ENCODE peak calls at places on chromosome 6, in seven cellular contexts. E is lower leg skin, M is ovary, Q is tibial nerve, S is IMR-90, T is GM12891, O is transverse colon. A is an unnamed sample.

GRCh38 chr6:135189344-135189743 is 8.2 kb downstream of the MYB start:
- DNase-seq in O (no peak), E (no peak), M (no peak), Q (no peak), T (no peak), S (no peak), A (no peak)

GRCh38 chr6:15473741-15474161 is 189.1 kb downstream of the DTNBP1 start:
- DNase-seq in T (no peak), S (peak), O (no peak), Q (no peak), E (no peak), M (no peak), A (no peak)

GRCh38 chr6:77566235-77566634 is 86.6 kb upstream of the MEI4 start:
- DNase-seq in T (no peak), M (no peak), O (no peak), Q (no peak), S (no peak), E (no peak), A (no peak)

GRCh38 chr6:74638467-74638866 is 567.4 kb downstream of the COL12A1 start:
- DNase-seq in T (no peak), Q (no peak), S (no peak), M (no peak), O (no peak), E (no peak), A (no peak)

GRCh38 chr6:26743157-26743821 is 83.7 kb upstream of the ZNF322 start:
- DNase-seq in Q (no peak), T (no peak), O (no peak), E (no peak), S (peak), M (no peak), A (no peak)

GRCh38 chr6:95923518-95923917 is 92.3 kb upstream of the FUT9 start:
- DNase-seq in O (no peak), E (no peak), S (no peak), M (no peak), T (peak), Q (no peak), A (peak)

GRCh38 chr6:28747631-28748157 is 176.1 kb downstream of the TRIM27 start:
- DNase-seq in E (no peak), O (no peak), Q (no peak), T (no peak), M (no peak), S (peak), A (peak)

GRCh38 chr6:65006788-65007187 is 700.2 kb downstream of the EYS start:
- DNase-seq in Q (no peak), E (no peak), M (no peak), S (no peak), T (no peak), O (no peak), A (no peak)

GRCh38 chr6:19410477-19410876 is 426.7 kb upstream of the ID4 start:
- DNase-seq in M (no peak), S (peak), O (no peak), Q (no peak), T (no peak), E (no peak), A (no peak)

GRCh38 chr6:168440520-168441433 is at the start of gene SMOC2:
- DNase-seq in S (no peak), E (peak), O (peak), M (peak), Q (no peak), T (no peak), A (no peak)

GRCh38 chr6:169722362-169723199 is 1.7 kb downstream of the PHF10 start:
- DNase-seq in O (peak), Q (no peak), E (peak), S (peak), T (no peak), M (peak), A (peak)

GRCh38 chr6:141265748-141266647 is 866.7 kb upstream of the GJE1 start:
- DNase-seq in E (no peak), Q (no peak), M (no peak), T (no peak), S (no peak), O (no peak), A (no peak)

GRCh38 chr6:20334961-20335360 is 66.7 kb upstream of the E2F3 start:
- DNase-seq in T (no peak), M (no peak), E (no peak), O (no peak), S (no peak), Q (no peak), A (no peak)

GRCh38 chr6:139988702-139989101 is 614.3 kb upstream of the CITED2 start:
- DNase-seq in S (no peak), E (no peak), Q (no peak), M (no peak), T (no peak), O (no peak), A (no peak)

GRCh38 chr6:125528614-125529013 is 220.8 kb upstream of the HEY2 start:
- DNase-seq in T (no peak), M (no peak), S (no peak), E (no peak), Q (no peak), O (no peak), A (peak)

GRCh38 chr6:114080891-114081510 is 110.1 kb upstream of the HDAC2 start:
- DNase-seq in O (no peak), Q (no peak), S (no peak), T (no peak), E (no peak), M (no peak), A (no peak)

GRCh38 chr6:155201461-155202226 is 62.2 kb upstream of the CLDN20 start:
- DNase-seq in T (no peak), M (no peak), O (no peak), S (peak), Q (no peak), E (no peak), A (no peak)

GRCh38 chr6:45590225-45590624 is 212.5 kb upstream of the SUPT3H start:
- DNase-seq in O (no peak), M (no peak), S (peak), Q (no peak), E (no peak), T (no peak), A (no peak)

GRCh38 chr6:169428532-169428931 is 174.9 kb upstream of the THBS2 start:
- DNase-seq in S (no peak), E (no peak), T (no peak), Q (no peak), O (no peak), M (peak), A (no peak)

GRCh38 chr6:168189679-168190405 is 110.8 kb upstream of the FRMD1 start:
- DNase-seq in E (peak), Q (no peak), S (no peak), O (no peak), M (no peak), T (no peak), A (no peak)

GRCh38 chr6:113011803-113012202 is 664.7 kb downstream of the RFPL4B start:
- DNase-seq in O (no peak), Q (no peak), T (no peak), M (no peak), E (no peak), S (peak), A (no peak)

GRCh38 chr6:20198156-20198555 is 14.1 kb downstream of the MBOAT1 start:
- DNase-seq in T (no peak), E (no peak), O (no peak), S (no peak), Q (no peak), M (no peak), A (no peak)

GRCh38 chr6:100266512-100266911 is 198.2 kb downstream of the SIM1 start:
- DNase-seq in E (no peak), S (no peak), T (no peak), O (no peak), M (no peak), Q (no peak), A (no peak)

GRCh38 chr6:12233693-12234551 is 56.2 kb upstream of the EDN1 start:
- DNase-seq in M (no peak), S (peak), T (no peak), O (peak), E (no peak), Q (no peak), A (peak)

GRCh38 chr6:92047886-92048285 is 1371.5 kb downstream of the EPHA7 start:
- DNase-seq in E (no peak), M (no peak), Q (no peak), S (no peak), O (no peak), T (no peak), A (no peak)

GRCh38 chr6:113147544-113147943 is 709.6 kb upstream of the MARCKS start:
- DNase-seq in S (peak), O (no peak), M (no peak), E (no peak), Q (no peak), T (no peak), A (no peak)

GRCh38 chr6:68634503-68635411 is at the start of gene ADGRB3:
- DNase-seq in Q (peak), E (peak), M (peak), S (peak), O (peak), T (peak), A (peak)

GRCh38 chr6:5138995-5139827 is 54.1 kb downstream of the PPP1R3G start:
- DNase-seq in O (no peak), E (no peak), S (no peak), T (no peak), Q (no peak), M (no peak), A (no peak)

GRCh38 chr6:1390805-1391511 is 1.6 kb downstream of the FOXF2 start:
- DNase-seq in T (no peak), O (no peak), E (no peak), S (peak), M (no peak), Q (no peak), A (no peak)

GRCh38 chr6:38804368-38804767 is 89.3 kb downstream of the DNAH8 start:
- DNase-seq in E (no peak), Q (no peak), M (no peak), O (no peak), S (no peak), T (no peak), A (no peak)

GRCh38 chr6:115524821-115525220 is 535.9 kb downstream of the FRK start:
- DNase-seq in T (no peak), O (no peak), S (no peak), Q (no peak), E (no peak), M (no peak), A (no peak)

GRCh38 chr6:135655055-135655454 is 157.5 kb upstream of the AHI1 start:
- DNase-seq in M (no peak), E (no peak), Q (no peak), O (no peak), S (peak), T (no peak), A (no peak)

GRCh38 chr6:79671605-79672266 is 40.6 kb downstream of the SH3BGRL2 start:
- DNase-seq in T (no peak), E (peak), S (peak), M (no peak), Q (no peak), O (peak), A (no peak)

GRCh38 chr6:167496707-167497106 is 171.8 kb downstream of the TTLL2 start:
- DNase-seq in O (no peak), M (no peak), T (no peak), E (no peak), S (no peak), Q (no peak), A (no peak)

GRCh38 chr6:148497256-148497655 is 154.6 kb downstream of the SASH1 start:
- DNase-seq in M (no peak), Q (no peak), E (no peak), T (no peak), O (no peak), S (peak), A (no peak)

GRCh38 chr6:37104935-37105781 is 64.8 kb upstream of the PIM1 start:
- DNase-seq in S (no peak), T (no peak), Q (no peak), O (no peak), E (no peak), M (no peak), A (no peak)

GRCh38 chr6:157800420-157801237 is 22.4 kb upstream of the SNX9 start:
- DNase-seq in M (no peak), O (no peak), E (no peak), T (peak), Q (no peak), S (peak), A (peak)

DNA sequence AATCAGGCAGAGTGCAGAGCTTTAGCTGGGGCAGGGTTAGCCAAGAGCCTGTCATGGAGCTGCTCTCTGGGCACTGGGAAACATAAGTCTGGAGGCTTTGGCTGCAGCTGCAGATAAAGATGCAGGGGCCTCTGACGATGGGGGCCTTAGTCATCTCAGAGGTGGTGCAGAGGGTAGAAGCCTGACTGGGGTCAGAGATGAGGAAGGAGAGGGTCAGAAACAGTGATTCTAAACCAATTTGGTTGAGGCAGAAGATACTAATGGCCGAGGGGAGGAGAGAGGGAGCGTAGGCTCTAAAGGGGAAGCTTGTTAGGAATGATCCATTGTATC is 33.7 kb downstream of the PLEKHG1 start:
- DNase-seq in E (no peak), Q (no peak), T (no peak), O (no peak), M (no peak), S (no peak), A (peak)
- TF ChIP-seq POLR2A in E (no peak), Q (no peak), T (no peak), O (no peak), M (no peak), S (no peak), A (no peak)

DNA sequence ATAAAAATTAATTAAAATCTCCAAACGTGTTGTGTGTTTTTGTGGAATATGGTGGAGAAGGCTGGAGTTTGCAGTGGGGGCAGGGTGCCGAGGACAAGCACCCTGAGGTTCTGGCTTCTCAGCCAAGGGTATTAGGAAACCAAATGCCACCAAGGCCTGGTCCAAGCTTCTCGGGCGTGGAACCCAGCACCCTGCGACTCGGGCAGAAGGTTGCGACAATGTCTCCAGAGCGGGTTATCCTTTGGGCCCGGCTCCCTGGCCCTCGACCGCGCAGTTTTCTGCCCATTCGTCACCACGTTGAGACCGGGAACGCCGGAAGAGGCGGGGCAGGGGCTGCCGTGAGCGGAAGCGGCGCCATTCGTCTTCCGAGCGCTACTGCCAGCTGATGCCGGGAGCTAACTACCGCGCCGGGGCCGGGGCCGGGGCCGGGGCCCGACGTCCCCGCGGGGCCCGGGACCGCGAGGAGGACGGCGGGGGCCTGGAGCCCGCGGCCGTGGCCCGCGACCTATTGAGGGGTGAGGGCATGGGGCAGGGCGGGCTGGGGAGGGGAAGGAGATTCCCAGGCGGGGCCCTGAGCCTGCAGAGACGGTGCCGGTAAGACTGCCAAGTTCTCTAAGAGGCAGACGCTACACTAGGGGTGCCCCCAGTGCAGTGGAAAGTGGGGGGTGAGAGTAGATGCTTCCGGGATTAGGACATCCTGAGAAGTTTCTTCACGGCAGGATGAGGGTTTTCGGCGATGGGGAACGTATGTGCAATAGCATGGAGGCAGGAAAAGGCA is at the start of gene RRP36:
- DNase-seq in O (peak), T (peak), Q (peak), S (peak), M (peak), E (peak), A (peak)
- TF ChIP-seq POLR2A in O (peak), T (peak), Q (no peak), S (no peak), M (no peak), E (no peak), A (peak)

GRCh38 chr6:33029297-33030184 is 20.1 kb upstream of the HLA-DOA start:
- DNase-seq in M (no peak), T (no peak), O (peak), E (no peak), S (peak), Q (no peak), A (no peak)
- TF ChIP-seq POLR2A in M (no peak), T (peak), O (peak), E (no peak), S (no peak), Q (peak), A (no peak)

DNA sequence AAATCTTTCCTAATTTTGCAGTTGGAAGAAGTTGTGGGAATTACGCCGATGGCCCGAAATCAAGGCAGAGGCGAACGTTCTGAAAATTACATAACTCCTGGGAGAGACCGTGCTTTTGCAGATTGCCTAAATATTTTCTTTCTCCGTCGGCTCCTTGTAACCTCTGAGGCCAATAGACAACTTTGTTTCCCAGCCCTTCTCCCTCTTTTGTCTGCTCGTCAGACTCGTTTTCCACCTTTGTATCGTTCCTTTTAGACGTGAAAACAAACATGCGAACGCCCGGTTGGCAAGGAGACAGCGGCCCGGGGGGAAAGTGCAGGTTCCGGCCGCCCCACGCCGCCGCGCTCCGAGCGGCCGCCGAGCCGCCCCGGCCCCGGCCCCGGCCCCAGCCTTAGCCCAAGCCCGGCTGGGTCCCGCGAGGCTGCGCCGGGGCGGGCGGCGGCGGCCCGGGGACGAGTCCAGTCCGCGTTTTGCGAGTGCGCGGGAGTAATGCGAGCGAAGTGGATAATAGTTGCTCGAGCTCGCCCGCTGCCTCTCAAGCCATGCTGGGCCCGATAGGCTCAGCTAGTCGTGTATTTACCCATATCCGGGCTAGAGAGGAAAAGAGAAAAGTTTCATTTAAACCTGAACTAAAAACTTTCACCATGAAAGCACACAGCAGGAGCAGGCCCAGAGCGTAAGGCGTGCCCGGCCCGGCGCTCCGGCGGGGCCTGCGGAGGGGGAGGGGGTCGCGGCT is at the start of gene ARID1B:
- DNase-seq in S (peak), M (peak), E (peak), T (peak), O (peak), Q (peak), A (peak)
- TF ChIP-seq POLR2A in S (peak), M (peak), E (no peak), T (peak), O (peak), Q (peak), A (peak)

GRCh38 chr6:43369174-43370002 is at the start of gene ZNF318:
- DNase-seq in S (peak), O (peak), E (peak), M (peak), T (peak), Q (peak), A (peak)
- TF ChIP-seq POLR2A in S (peak), O (peak), E (no peak), M (peak), T (no peak), Q (peak), A (peak)

DNA sequence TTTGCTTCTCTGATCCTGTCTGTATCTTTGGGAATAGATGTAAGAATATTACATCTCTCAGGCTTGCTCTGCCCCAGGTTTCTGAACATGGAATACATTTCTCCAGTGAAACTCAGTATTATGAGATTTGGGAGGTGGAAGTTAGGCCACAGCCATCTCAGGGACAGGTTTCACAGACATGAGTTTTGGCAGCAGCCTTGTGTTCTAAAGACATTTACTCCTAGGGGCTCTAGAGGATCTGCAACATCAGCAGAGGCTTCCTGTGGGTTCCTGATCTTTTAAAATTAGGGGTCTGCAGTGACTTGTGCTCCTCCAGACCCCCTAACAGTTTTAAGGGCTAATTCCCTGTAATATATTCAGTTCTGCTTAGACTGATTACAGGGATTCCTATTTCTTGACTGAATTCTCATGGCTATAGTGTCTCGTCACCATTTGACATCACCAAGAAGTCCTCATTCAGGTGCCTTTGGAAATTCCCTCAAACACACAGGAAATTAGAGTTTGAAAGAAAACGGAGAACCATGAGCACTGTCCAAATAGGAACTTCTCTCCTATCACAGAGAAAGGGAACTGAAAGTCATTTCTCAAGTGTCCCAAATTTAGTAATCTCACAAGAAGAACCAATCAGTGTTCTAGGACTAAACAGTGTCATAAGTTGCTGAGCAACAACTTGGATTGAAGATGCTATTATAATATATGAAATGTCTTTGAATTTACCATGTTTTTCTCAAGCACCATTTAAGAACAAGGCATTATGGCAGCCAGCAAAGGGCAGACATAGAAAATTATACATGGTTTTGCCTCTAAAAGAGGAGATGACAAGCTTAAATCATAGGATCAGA is 2.5 kb upstream of the HLA-DRA start:
- DNase-seq in O (no peak), S (peak), M (no peak), E (no peak), T (no peak), Q (no peak), A (no peak)
- TF ChIP-seq POLR2A in O (no peak), S (no peak), M (no peak), E (no peak), T (peak), Q (no peak), A (no peak)

GRCh38 chr6:7891098-7891872 is 19.3 kb downstream of the TXNDC5 start:
- DNase-seq in Q (no peak), M (no peak), O (no peak), S (no peak), T (no peak), E (no peak), A (no peak)

GRCh38 chr6:7886132-7886531 is 24.5 kb downstream of the TXNDC5 start:
- DNase-seq in Q (no peak), E (no peak), T (no peak), O (no peak), M (no peak), S (no peak), A (no peak)

GRCh38 chr6:7888587-7889357 is 21.8 kb downstream of the TXNDC5 start:
- DNase-seq in M (no peak), O (no peak), T (no peak), E (no peak), Q (no peak), S (no peak), A (no peak)

GRCh38 chr6:7883381-7883780 is 27.2 kb downstream of the TXNDC5 start:
- DNase-seq in T (no peak), S (no peak), M (no peak), E (no peak), Q (no peak), O (no peak), A (no peak)

GRCh38 chr6:7887278-7887991 is 23.2 kb downstream of the TXNDC5 start:
- DNase-seq in E (no peak), T (no peak), S (no peak), M (no peak), O (no peak), Q (no peak), A (no peak)
- TF ChIP-seq POLR2A in E (no peak), T (peak), S (no peak), M (no peak), O (no peak), Q (no peak), A (no peak)

GRCh38 chr6:3789018-3789895 is 37.7 kb upstream of the PXDC1 start:
- DNase-seq in O (no peak), Q (no peak), T (no peak), S (peak), E (no peak), M (no peak), A (no peak)
- TF ChIP-seq POLR2A in O (no peak), Q (no peak), T (no peak), S (no peak), E (no peak), M (no peak), A (no peak)